ENCODE peak calls at places on chromosomes 1 and 21, in five cellular contexts. B is mucosa of gallbladder, O is head of caudate nucleus, X is neuronal stem cell, U is nephron progenitor cell. Y is an unnamed sample.

GRCh38 chr1:116182019-116182714 is 71.0 kb downstream of the MAB21L3 start:
- DNase-seq in B (no peak), O (peak), X (no peak), U (no peak), Y (no peak)

GRCh38 chr1:248758352-248758751 is 2.8 kb upstream of the LYPD8 start:
- DNase-seq in B (no peak), O (no peak), X (no peak), U (no peak), Y (no peak)

GRCh38 chr1:15008783-15009709 is 144.5 kb upstream of the TMEM51 start:
- DNase-seq in B (no peak), O (no peak), X (no peak), U (no peak), Y (no peak)

GRCh38 chr1:209387969-209388329 is 195.6 kb upstream of the CAMK1G start:
- DNase-seq in B (no peak), O (no peak), X (no peak), U (no peak), Y (no peak)

GRCh38 chr1:78649628-78650027 is at the start of gene IFI44:
- DNase-seq in B (peak), O (peak), X (no peak), U (no peak), Y (no peak)

GRCh38 chr1:193462629-193463320 is 276.4 kb upstream of the B3GALT2 start:
- DNase-seq in B (no peak), O (no peak), X (peak), U (no peak), Y (peak)

GRCh38 chr1:41534181-41535076 is 49.9 kb upstream of the EDN2 start:
- DNase-seq in B (no peak), O (no peak), X (no peak), U (no peak), Y (no peak)

GRCh38 chr21:38800924-38801744 is 4.6 kb upstream of the ETS2 start:
- DNase-seq in B (no peak), O (no peak), X (no peak), U (no peak), Y (no peak)

GRCh38 chr1:58966917-58967733 is 183.3 kb upstream of the JUN start:
- DNase-seq in B (no peak), O (no peak), X (no peak), U (no peak), Y (no peak)

GRCh38 chr1:40861227-40862003 is 748 bp downstream of the CITED4 start:
- DNase-seq in B (peak), O (peak), X (peak), U (peak), Y (peak)